ENCODE peak calls at places on chromosomes 5 and 9, in seven cellular contexts. U is heart right ventricle; V is occipital lobe; T is activated T-cell treated with anti-CD3 and anti-CD28 coated beads, Interleukin-2, amount 50 U/mL, for 24 hours; F is stimulated activated CD4-positive, alpha-beta T cell treated with anti-CD3 and anti-CD28 coated beads, Interleukin-4, amount 100 ng/mL, for 48 hours; E is WTC11; R is tibial nerve. L is an unnamed sample.

GRCh38 chr9:124263800-124264426 is 6.2 kb downstream of the NEK6 start:
- DNase-seq in V (no peak), R (no peak), F (no peak), T (no peak), U (no peak), E (no peak), L (no peak)

GRCh38 chr9:93586290-93587057 is 10.1 kb downstream of the PHF2 start:
- DNase-seq in F (no peak), T (no peak), V (no peak), E (no peak), U (no peak), R (no peak), L (no peak)

GRCh38 chr5:151580858-151581257 is 10.3 kb downstream of the FAT2 start:
- DNase-seq in V (no peak), T (no peak), U (no peak), F (no peak), R (no peak), E (no peak), L (no peak)

GRCh38 chr5:87245451-87245850 is 22.2 kb upstream of the RASA1 start:
- DNase-seq in U (no peak), R (no peak), V (no peak), F (no peak), E (no peak), T (no peak), L (no peak)

GRCh38 chr5:170746081-170746951 is 37.2 kb upstream of the GABRP start:
- DNase-seq in V (no peak), T (no peak), F (no peak), R (no peak), E (no peak), U (no peak), L (no peak)

GRCh38 chr9:96008502-96009222 is 133.2 kb downstream of the ERCC6L2 start:
- DNase-seq in E (no peak), F (no peak), U (no peak), T (no peak), R (no peak), V (no peak), L (no peak)

GRCh38 chr9:96618209-96619108 is 1.2 kb downstream of the CDC14B start:
- DNase-seq in R (no peak), T (peak), F (no peak), V (peak), E (peak), U (peak), L (no peak)

GRCh38 chr9:136225748-136226679 is 19.6 kb downstream of the QSOX2 start:
- DNase-seq in F (peak), V (no peak), U (peak), E (peak), T (peak), R (peak), L (peak)

GRCh38 chr9:135959814-135960213 is 1.4 kb downstream of the UBAC1 start:
- DNase-seq in V (no peak), F (no peak), E (no peak), U (no peak), T (no peak), R (no peak), L (no peak)

GRCh38 chr5:99694884-99695283 is 766.1 kb upstream of the CHD1 start:
- DNase-seq in F (no peak), V (no peak), R (no peak), U (no peak), T (no peak), E (no peak), L (no peak)

GRCh38 chr5:172107606-172108005 is 80.4 kb downstream of the STK10 start:
- DNase-seq in E (no peak), U (no peak), T (no peak), F (no peak), V (no peak), R (no peak), L (no peak)

GRCh38 chr5:93497101-93497500 is 83.9 kb downstream of the NR2F1-AS1 start:
- DNase-seq in T (no peak), R (no peak), U (no peak), E (no peak), F (no peak), V (no peak), L (no peak)

GRCh38 chr9:128617943-128618342 is 38.7 kb downstream of the DYNC2I2 start:
- DNase-seq in V (no peak), E (no peak), R (no peak), T (no peak), U (no peak), F (no peak), L (no peak)

GRCh38 chr5:126656397-126657007 is 55.8 kb downstream of the PHAX start:
- DNase-seq in V (no peak), E (no peak), F (peak), R (no peak), U (no peak), T (no peak), L (no peak)

GRCh38 chr5:140355551-140355950 is 4.4 kb upstream of the SLC4A9 start:
- DNase-seq in F (no peak), U (no peak), T (no peak), E (no peak), R (no peak), V (no peak), L (no peak)

L was measured in central memory CD8-positive, alpha-beta T cell.